ENCODE peak calls at places on chromosomes 6 and 20, in six cellular contexts. U, Y, V, R, G and D are unnamed samples.

GRCh38 chr20:58233881-58234528 is 5.6 kb upstream of the ANKRD60 start:
- DNase-seq in U (peak), G (no peak), V (no peak), Y (no peak), R (no peak), D (no peak)

GRCh38 chr20:41078329-41078728 is 49.7 kb downstream of the TOP1 start:
- DNase-seq in U (peak), R (peak), Y (peak), V (peak), G (peak), D (peak)

GRCh38 chr6:89834884-89835792 is 5.5 kb downstream of the CASP8AP2 start:
- DNase-seq in V (no peak), G (no peak), Y (no peak), U (no peak), R (no peak), D (peak)

GRCh38 chr20:20837574-20838021 is 125.2 kb upstream of the RALGAPA2 start:
- DNase-seq in Y (peak), V (peak), U (peak), G (peak), R (peak), D (peak)

GRCh38 chr6:132300323-132300949 is 100.8 kb downstream of the MOXD1 start:
- DNase-seq in R (peak), U (peak), G (peak), Y (peak), V (no peak), D (peak)

GRCh38 chr6:85405175-85405852 is 44.6 kb upstream of the NT5E start:
- DNase-seq in U (no peak), G (no peak), R (peak), V (no peak), Y (no peak), D (no peak)

GRCh38 chr6:49553353-49553752 is 2.9 kb downstream of the C6orf141 start:
- DNase-seq in Y (no peak), U (no peak), R (peak), G (no peak), V (no peak), D (no peak)

GRCh38 chr6:11718461-11718860 is 60.1 kb downstream of the ADTRP start:
- DNase-seq in U (no peak), G (no peak), Y (peak), R (no peak), V (no peak), D (no peak)

GRCh38 chr6:43496370-43497128 is 13.6 kb downstream of the LRRC73 start:
- DNase-seq in V (peak), G (peak), U (peak), Y (no peak), R (peak), D (peak)

GRCh38 chr6:169787797-169788196 is 36.4 kb downstream of the ERMARD start:
- DNase-seq in U (no peak), R (no peak), V (no peak), Y (no peak), G (no peak), D (no peak)

GRCh38 chr20:15706719-15707118 is 866.5 kb downstream of the KIF16B start:
- DNase-seq in Y (no peak), V (no peak), G (no peak), U (no peak), R (no peak), D (no peak)
- H3K4me3 ChIP-seq in Y (no peak), V (no peak), G (no peak), U (no peak), R (no peak), D (no peak)

GRCh38 chr6:150670311-150670710 is 70.6 kb downstream of the PLEKHG1 start:
- DNase-seq in V (no peak), R (no peak), Y (no peak), G (no peak), U (no peak), D (no peak)
- TF ChIP-seq CTCF in V (no peak), R (no peak), Y (no peak), G (no peak), U (peak), D (no peak)

GRCh38 chr20:63628246-63628975 is 1.5 kb upstream of the GMEB2 start:
- DNase-seq in Y (no peak), U (no peak), V (peak), G (peak), R (peak), D (peak)
- H3K4me3 ChIP-seq in Y (peak), U (no peak), V (peak), G (peak), R (peak), D (peak)

GRCh38 chr6:134729590-134729989 is 220.3 kb downstream of the ALDH8A1 start:
- DNase-seq in R (peak), Y (no peak), G (no peak), U (no peak), V (no peak), D (no peak)

GRCh38 chr6:134734312-134734869 is 215.5 kb downstream of the ALDH8A1 start:
- DNase-seq in G (no peak), U (peak), R (no peak), Y (no peak), V (no peak), D (no peak)

GRCh38 chr6:134732761-134733160 is 217.1 kb downstream of the ALDH8A1 start:
- DNase-seq in G (no peak), V (no peak), R (no peak), U (no peak), Y (no peak), D (no peak)

GRCh38 chr6:134727068-134727467 is 222.8 kb downstream of the ALDH8A1 start:
- DNase-seq in Y (no peak), R (no peak), V (no peak), G (no peak), U (no peak), D (no peak)

DNA sequence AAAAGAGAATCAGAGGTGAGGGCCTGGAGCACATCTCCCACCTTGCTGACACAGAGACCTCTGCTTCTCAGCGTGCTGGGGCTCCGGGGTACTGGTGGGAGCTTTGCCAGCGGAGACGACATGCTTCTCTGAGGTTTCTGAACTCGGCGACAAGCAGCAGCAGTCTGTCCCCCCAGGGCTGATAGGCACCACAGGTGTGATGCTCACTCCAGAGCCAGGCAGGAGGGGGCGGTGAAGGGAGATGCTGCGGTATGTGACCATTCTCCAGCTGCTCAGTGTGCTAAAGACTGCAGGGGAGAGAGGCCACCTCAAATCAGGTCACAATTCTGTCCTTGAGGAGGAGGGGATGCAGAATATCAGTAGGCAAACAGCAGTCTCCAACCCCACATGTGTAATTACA is 219.9 kb downstream of the ALDH8A1 start:
- DNase-seq in V (no peak), U (no peak), G (no peak), R (no peak), Y (no peak), D (no peak)
- TF ChIP-seq CTCF in V (no peak), U (no peak), G (no peak), R (no peak), Y (no peak), D (no peak)

DNA sequence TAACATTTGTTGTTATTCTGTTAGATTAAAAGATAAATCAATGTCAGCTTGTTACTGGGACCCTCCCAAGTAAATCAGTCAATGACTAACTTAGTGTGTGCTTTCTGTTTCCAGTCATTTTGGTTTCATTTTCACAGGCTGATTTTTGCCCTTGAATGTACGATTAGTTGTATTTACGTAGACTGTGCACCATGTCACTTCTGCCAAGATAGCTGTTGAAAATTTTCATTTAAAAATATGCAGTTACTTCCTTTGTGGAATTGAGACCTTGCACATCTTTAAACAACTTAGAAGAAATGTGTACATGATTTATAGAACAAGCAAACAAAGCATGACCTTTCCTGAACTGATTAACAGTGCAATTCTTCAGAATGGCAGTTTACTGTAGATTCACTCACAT is 944.8 kb upstream of the CITED2 start:
- DNase-seq in V (no peak), Y (peak), U (no peak), G (peak), R (peak), D (peak)
- H3K4me3 ChIP-seq in V (no peak), Y (no peak), U (no peak), G (no peak), R (no peak), D (peak)

GRCh38 chr6:50817638-50817950 is 1.1 kb upstream of the TFAP2B start:
- DNase-seq in U (no peak), R (no peak), V (no peak), Y (no peak), G (no peak), D (no peak)

GRCh38 chr6:50816115-50816675 is 2.5 kb upstream of the TFAP2B start:
- DNase-seq in R (peak), Y (peak), G (peak), U (peak), V (peak), D (peak)

GRCh38 chr6:50818673-50819072 is at the start of gene TFAP2B:
- DNase-seq in Y (no peak), R (no peak), G (no peak), U (no peak), V (no peak), D (no peak)

GRCh38 chr6:50816947-50817637 is 1.6 kb upstream of the TFAP2B start:
- DNase-seq in U (peak), G (no peak), R (no peak), V (no peak), Y (no peak), D (no peak)

GRCh38 chr6:50815436-50816114 is 3.1 kb upstream of the TFAP2B start:
- DNase-seq in G (peak), V (no peak), R (peak), Y (no peak), U (no peak), D (peak)
- TF ChIP-seq CTCF in G (peak), V (no peak), R (peak), Y (peak), U (peak), D (peak)

DNA sequence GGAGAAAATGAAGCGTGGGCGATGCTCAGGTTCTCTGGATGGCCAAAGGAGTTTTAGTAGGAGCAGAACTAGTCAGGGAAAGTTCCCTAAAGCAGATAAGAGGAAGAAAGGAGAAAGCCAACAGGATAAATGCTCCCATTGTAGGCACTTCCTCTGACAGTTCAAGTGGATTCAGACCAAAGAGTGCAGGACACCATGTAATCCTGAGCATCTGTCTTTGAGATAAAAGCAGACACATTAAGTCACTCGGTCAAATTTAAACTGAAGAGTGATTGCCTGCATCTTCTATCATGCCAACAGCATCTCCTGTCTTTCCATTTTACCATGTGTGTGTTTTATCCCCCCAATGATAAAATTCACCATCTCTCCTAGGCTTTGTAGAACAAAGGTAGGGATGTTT is 6.8 kb downstream of the GRIK2 start:
- DNase-seq in V (no peak), G (no peak), R (no peak), Y (no peak), U (no peak), D (no peak)
- H3K4me3 ChIP-seq in V (no peak), G (no peak), R (no peak), Y (no peak), U (no peak), D (no peak)

GRCh38 chr20:5806457-5807263 is 56.5 kb downstream of the SHLD1 start:
- DNase-seq in G (no peak), U (peak), V (no peak), R (no peak), Y (no peak), D (no peak)
- TF ChIP-seq CTCF in G (peak), U (peak), V (no peak), R (peak), Y (peak), D (peak)

DNA sequence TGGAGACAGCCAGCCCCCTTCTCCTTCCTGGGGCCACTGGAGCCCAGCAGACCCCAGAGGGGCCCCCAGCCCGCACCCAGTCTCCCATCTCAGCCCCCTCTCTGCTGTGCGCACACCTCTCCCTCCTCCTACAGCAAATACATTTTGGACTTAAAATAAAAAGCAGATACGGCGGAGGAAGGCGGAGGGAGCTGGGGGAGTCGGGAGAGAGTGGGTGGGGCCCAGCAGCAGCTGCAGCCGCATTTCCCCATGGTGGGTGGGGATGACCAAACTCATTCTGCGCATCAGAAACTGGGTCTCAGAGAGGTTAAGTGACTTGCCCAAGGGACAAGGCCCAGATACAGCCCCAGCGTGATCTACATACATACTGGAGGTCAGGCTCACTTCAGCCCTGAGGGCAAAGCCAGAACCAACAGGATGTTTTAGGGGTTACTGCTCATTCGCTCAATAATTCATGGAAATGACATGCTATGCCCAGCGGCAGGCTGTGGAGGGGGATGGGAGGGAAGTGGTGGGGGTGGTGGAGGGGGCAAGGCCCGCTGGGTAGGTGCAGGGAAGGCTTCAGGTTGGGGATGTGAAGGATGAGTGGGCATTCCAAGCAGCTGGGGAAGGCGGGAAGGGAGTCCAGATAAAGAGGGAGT is 30.8 kb downstream of the DLGAP4 start:
- DNase-seq in G (no peak), U (no peak), V (no peak), Y (no peak), R (no peak), D (no peak)
- H3K4me3 ChIP-seq in G (no peak), U (no peak), V (no peak), Y (no peak), R (no peak), D (no peak)